ENCODE peak calls at places on chromosomes 16 and 17, in eight cellular contexts. A is transverse colon, N is adrenal gland, Y is right lobe of liver, S is body of pancreas, K is K562, Q is breast epithelium, I is uterus. G is an unnamed sample.

GRCh38 chr17:752620-753219 is 656 bp upstream of the GEMIN4 start:
- DNase-seq in N (peak), Y (peak), A (peak), I (peak), K (peak), S (peak), Q (peak), G (peak)

GRCh38 chr17:59378621-59379194 is 47.3 kb downstream of the YPEL2 start:
- DNase-seq in Q (no peak), Y (no peak), A (peak), N (no peak), K (no peak), I (peak), S (no peak), G (no peak)

GRCh38 chr17:17855976-17856375 is 19.2 kb upstream of the SREBF1 start:
- DNase-seq in I (no peak), N (peak), A (no peak), Y (no peak), Q (no peak), S (no peak), K (no peak), G (no peak)

GRCh38 chr17:75450270-75450669 is 6.2 kb upstream of the TMEM94 start:
- DNase-seq in Y (no peak), I (no peak), Q (no peak), S (no peak), A (no peak), K (no peak), N (no peak), G (no peak)

GRCh38 chr16:65121870-65122723 is at the start of gene CDH11:
- DNase-seq in Q (peak), A (peak), N (no peak), Y (no peak), I (peak), K (no peak), S (peak), G (peak)

GRCh38 chr16:11349599-11350276 is 4.5 kb downstream of the RMI2 start:
- DNase-seq in N (peak), S (peak), A (peak), Y (no peak), Q (peak), I (peak), K (no peak), G (peak)

GRCh38 chr17:60372790-60373483 is 19.0 kb downstream of the USP32 start:
- DNase-seq in S (no peak), Q (no peak), Y (no peak), N (no peak), A (no peak), I (no peak), K (no peak), G (no peak)

GRCh38 chr16:30893082-30893743 is 664 bp downstream of the BCL7C start:
- DNase-seq in K (no peak), Q (peak), N (peak), S (peak), Y (peak), A (no peak), I (no peak), G (no peak)

GRCh38 chr17:66965801-66966528 is 1.5 kb downstream of the CACNG4 start:
- DNase-seq in Y (no peak), S (no peak), I (no peak), K (no peak), Q (no peak), N (no peak), A (no peak), G (no peak)

GRCh38 chr17:77724876-77725615 is 233.5 kb upstream of the TNRC6C start:
- DNase-seq in K (no peak), A (peak), I (no peak), Q (peak), Y (no peak), N (no peak), S (no peak), G (peak)

GRCh38 chr16:974606-975312 is 4.0 kb upstream of the LMF1 start:
- DNase-seq in Y (peak), S (no peak), A (no peak), I (no peak), N (peak), Q (peak), K (no peak), G (no peak)

GRCh38 chr16:79883494-79883893 is 283.0 kb upstream of the MAF start:
- DNase-seq in Q (no peak), Y (no peak), A (no peak), S (no peak), I (no peak), K (no peak), N (no peak), G (no peak)

GRCh38 chr16:49899991-49900690 is 44.2 kb upstream of the ZNF423 start:
- DNase-seq in S (no peak), Y (no peak), I (no peak), N (no peak), K (no peak), Q (no peak), A (peak), G (no peak)

GRCh38 chr17:82120148-82120547 is 22.1 kb upstream of the FASN start:
- DNase-seq in S (no peak), Y (no peak), A (no peak), K (no peak), N (no peak), Q (no peak), I (no peak), G (no peak)

GRCh38 chr17:39529455-39529854 is 68.2 kb downstream of the CDK12 start:
- DNase-seq in N (no peak), I (no peak), K (peak), A (no peak), Q (no peak), Y (no peak), S (no peak), G (no peak)
- TF ChIP-seq POLR2A in N (no peak), I (no peak), K (no peak), A (no peak), Q (no peak), Y (no peak), S (no peak), G (no peak)

GRCh38 chr17:15446036-15446435 is 21.4 kb downstream of the CDRT4 start:
- DNase-seq in I (no peak), Q (no peak), S (no peak), N (no peak), K (peak), Y (no peak), A (no peak), G (no peak)

GRCh38 chr17:15451681-15452080 is 15.7 kb downstream of the CDRT4 start:
- DNase-seq in A (no peak), S (no peak), K (no peak), Y (no peak), N (no peak), Q (no peak), I (peak), G (no peak)

GRCh38 chr17:15444805-15445204 is 22.6 kb downstream of the CDRT4 start:
- DNase-seq in S (no peak), K (peak), N (no peak), Q (no peak), Y (no peak), I (no peak), A (no peak), G (no peak)

GRCh38 chr17:15447928-15448579 is 19.4 kb downstream of the CDRT4 start:
- DNase-seq in K (no peak), Q (no peak), A (no peak), N (no peak), Y (no peak), I (peak), S (no peak), G (no peak)

GRCh38 chr17:15448580-15448956 is 18.9 kb downstream of the CDRT4 start:
- DNase-seq in N (no peak), A (no peak), I (peak), Q (no peak), S (no peak), Y (no peak), K (no peak), G (no peak)
- TF ChIP-seq POLR2A in N (no peak), A (no peak), I (no peak), Q (no peak), S (no peak), Y (no peak), K (no peak), G (no peak)

GRCh38 chr17:80169784-80170500 is at the start of gene CARD14:
- DNase-seq in Q (peak), I (no peak), Y (no peak), N (no peak), A (peak), S (no peak), K (no peak), G (peak)
- TF ChIP-seq POLR2A in Q (peak), I (no peak), Y (no peak), N (no peak), A (no peak), S (no peak), K (no peak), G (no peak)

DNA sequence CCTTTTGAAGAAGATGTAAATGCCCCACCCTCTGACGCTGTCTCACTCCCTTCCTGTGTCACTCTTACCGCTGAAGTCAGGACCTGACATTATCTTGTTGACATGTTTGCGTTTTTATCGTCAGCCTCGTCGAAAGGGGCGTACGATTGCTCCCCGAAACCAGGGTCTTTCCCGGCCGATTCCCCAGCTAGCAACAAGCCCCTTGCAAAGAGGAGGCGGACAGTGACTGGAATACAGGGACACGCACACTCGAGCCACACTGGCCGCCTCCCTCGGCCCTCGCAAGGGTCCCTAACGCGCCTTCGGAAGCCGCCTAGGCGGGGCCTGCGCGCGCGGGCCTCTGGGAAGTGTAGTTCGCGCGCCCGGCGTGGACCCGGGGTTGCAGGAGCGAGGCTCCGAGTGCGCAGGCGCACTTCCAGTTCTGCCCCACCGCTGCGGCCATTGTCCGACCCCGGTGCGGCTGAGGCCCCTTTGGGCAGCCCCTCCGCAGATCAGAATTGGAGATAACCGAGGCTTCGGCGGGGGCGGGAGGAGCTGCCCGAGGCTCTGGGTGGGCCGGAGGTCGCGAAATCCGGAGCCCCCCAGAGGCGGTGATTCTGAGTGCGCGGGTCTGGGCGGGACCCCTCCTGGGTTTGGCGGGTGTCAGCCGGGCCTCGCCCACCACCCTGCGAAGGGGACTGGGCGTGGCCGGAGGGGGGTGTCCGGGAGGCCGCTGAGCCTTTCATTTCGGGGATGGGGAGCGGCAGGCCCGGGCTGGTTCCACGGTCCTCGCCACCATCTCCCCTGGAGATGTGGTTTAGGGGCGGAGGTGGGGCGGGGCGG is at the start of gene ZFP90:
- DNase-seq in Q (peak), K (peak), A (peak), N (peak), S (peak), Y (peak), I (peak), G (peak)
- TF ChIP-seq POLR2A in Q (no peak), K (peak), A (peak), N (peak), S (peak), Y (peak), I (peak), G (no peak)

DNA sequence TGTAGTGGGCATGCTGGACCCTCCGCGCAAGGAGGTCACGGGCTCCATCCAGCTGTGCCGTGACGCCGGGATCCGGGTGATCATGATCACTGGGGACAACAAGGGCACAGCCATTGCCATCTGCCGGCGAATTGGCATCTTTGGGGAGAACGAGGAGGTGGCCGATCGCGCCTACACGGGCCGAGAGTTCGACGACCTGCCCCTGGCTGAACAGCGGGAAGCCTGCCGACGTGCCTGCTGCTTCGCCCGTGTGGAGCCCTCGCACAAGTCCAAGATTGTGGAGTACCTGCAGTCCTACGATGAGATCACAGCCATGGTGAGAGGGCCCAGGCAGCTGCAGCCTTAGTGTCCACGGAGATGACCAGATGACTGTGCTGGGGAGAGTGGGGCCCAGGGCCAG is 22.3 kb downstream of the ATP2A1 start:
- DNase-seq in I (no peak), Y (no peak), K (no peak), A (no peak), Q (no peak), N (no peak), S (no peak), G (no peak)
- TF ChIP-seq POLR2A in I (no peak), Y (no peak), K (no peak), A (no peak), Q (no peak), N (no peak), S (no peak), G (no peak)